ENCODE peak calls at places on chromosomes 13 and 19, in six cellular contexts. S is lower lobe of right lung, Z is osteoblast, X is endodermal cell, A is IMR-90, V is OCI-LY7. O is an unnamed sample. For H3K4me1 and H3K9me3, the result is how much of the 10 kb centered on the place peaks cover.

GRCh38 chr19:17450264-17451075 is 2.0 kb upstream of the TMEM221 start:
- DNase-seq in S (no peak), Z (no peak), X (no peak), A (no peak), V (no peak), O (no peak)

GRCh38 chr19:2549701-2550191 is 73.8 kb downstream of the GADD45B start:
- DNase-seq in S (peak), Z (peak), X (no peak), A (peak), V (no peak), O (peak)

GRCh38 chr19:14149509-14149994 is 13.2 kb upstream of the ASF1B start:
- DNase-seq in S (peak), Z (peak), X (no peak), A (no peak), V (no peak), O (no peak)

GRCh38 chr13:40777957-40778235 is 6.9 kb upstream of the MRPS31 start:
- DNase-seq in S (no peak), Z (no peak), X (no peak), A (no peak), V (no peak), O (no peak)

GRCh38 chr13:32039488-32040013 is 8.0 kb downstream of the FRY start:
- DNase-seq in S (no peak), Z (no peak), X (no peak), A (peak), V (no peak), O (no peak)

GRCh38 chr13:85588359-85588758 is 210.9 kb downstream of the SLITRK6 start:
- DNase-seq in S (no peak), Z (no peak), X (no peak), A (no peak), V (no peak), O (no peak)

GRCh38 chr19:41627966-41628675 is 1.2 kb upstream of the CEACAM4 start:
- DNase-seq in S (no peak), Z (no peak), X (peak), A (no peak), V (no peak), O (no peak)

GRCh38 chr13:51924756-51925544 is 63.2 kb downstream of the CCDC70 start:
- DNase-seq in S (no peak), Z (no peak), X (no peak), A (no peak), V (no peak), O (no peak)

GRCh38 chr13:113015826-113016525 is 47.0 kb downstream of the MCF2L start:
- DNase-seq in S (no peak), Z (no peak), X (no peak), A (no peak), V (no peak), O (no peak)

GRCh38 chr13:28854657-28855056 is 34.5 kb downstream of the MTUS2 start:
- DNase-seq in S (no peak), Z (no peak), X (peak), A (no peak), V (no peak), O (no peak)

GRCh38 chr19:10800488-10800887 is 35.5 kb downstream of the TMED1 start:
- DNase-seq in S (no peak), Z (peak), X (no peak), A (peak), V (no peak), O (no peak)

GRCh38 chr13:114099918-114100445 is 32.4 kb downstream of the RASA3 start:
- DNase-seq in S (peak), Z (peak), X (peak), A (peak), V (peak), O (no peak)

GRCh38 chr13:99218545-99218944 is 17.9 kb downstream of the UBAC2 start:
- DNase-seq in S (no peak), Z (no peak), X (no peak), A (peak), V (no peak), O (no peak)
- H3K4me1 ChIP-seq in S (under half), Z (under half), X (under half), A (under half), V (half or more), O (under half)

GRCh38 chr19:58304748-58305064 is 471 bp upstream of the ERVK3-1 start:
- DNase-seq in S (no peak), Z (no peak), X (no peak), A (no peak), V (no peak), O (no peak)

GRCh38 chr19:58307736-58308135 is 2.6 kb downstream of the ERVK3-1 start:
- DNase-seq in S (no peak), Z (no peak), X (no peak), A (no peak), V (no peak), O (no peak)

GRCh38 chr19:58305932-58306323 is 751 bp downstream of the ERVK3-1 start:
- DNase-seq in S (no peak), Z (no peak), X (no peak), A (no peak), V (no peak), O (no peak)

GRCh38 chr19:58304255-58304654 is 922 bp upstream of the ERVK3-1 start:
- DNase-seq in S (no peak), Z (no peak), X (no peak), A (no peak), V (no peak), O (no peak)

DNA sequence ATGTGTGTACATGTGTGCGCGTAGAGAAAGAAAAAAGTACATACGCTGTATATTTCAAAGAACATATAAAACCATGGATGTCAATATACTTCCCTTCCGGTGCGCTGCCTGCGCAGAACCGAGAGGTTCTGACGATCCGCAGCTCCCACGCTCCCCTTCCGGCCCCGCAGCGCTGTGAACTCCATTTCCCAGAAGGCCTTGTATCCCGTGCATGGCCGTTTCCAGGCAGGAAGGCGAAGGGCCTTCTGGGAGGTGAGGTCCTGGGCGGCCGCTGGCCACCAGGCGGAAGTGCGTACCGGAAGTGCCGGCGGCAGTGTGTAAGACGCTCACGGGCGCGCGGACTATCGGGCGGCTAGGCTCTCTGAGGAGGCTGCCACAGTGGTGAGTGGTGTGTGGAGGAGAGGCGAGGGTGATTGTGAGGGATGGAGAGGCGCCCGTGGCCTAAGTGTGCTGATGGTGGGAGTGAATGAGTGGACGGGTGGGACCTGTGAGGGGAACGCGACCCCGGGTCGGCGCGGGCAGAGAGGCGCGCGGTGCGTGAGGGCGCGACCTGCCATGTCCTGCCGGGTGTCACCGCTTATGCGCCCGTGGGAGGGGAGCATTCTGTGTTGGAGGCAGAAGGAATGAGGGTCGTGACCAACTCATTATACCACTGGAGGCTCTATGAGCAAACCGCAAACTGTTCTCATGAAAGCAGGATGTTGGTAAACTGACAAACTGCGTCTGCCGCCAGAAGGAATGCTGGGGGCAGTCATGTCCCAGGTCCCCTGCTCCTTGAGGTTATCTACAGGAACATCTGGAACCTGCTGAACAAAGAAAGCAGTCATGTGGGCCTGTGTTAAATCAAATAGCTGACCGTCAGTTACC is at the start of gene ERVK3-1:
- DNase-seq in S (peak), Z (peak), X (peak), A (peak), V (peak), O (peak)
- TF ChIP-seq CTCF in S (no peak), Z (no peak), X (peak), A (no peak), V (no peak), O (no peak)

DNA sequence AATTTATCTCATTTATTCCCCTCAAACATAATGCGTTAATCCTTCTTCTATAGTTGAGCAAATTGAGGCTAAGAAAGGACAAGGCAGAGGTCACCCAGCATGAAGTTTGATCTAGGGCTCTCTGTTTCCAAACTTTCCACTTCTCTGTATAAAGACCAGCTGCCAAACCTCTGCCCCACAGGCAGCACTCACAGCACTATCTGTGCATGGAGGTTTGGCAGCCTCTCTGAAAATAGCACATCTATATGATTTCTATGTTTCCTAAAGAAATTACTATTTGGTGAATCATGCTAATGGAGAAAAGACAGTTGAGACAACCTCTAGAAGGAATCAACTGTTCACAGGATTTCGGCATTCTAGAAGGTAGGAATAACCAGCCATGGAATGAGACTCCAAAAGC is 554.5 kb downstream of the IRS2 start:
- DNase-seq in S (no peak), Z (no peak), X (no peak), A (no peak), V (no peak), O (no peak)
- H3K9me3 ChIP-seq in S (under half), Z (under half), X (under half), A (under half), V (under half), O (under half)

GRCh38 chr19:55451522-55452380 is 8.7 kb upstream of the SHISA7 start:
- DNase-seq in S (no peak), Z (no peak), X (peak), A (no peak), V (no peak), O (no peak)

GRCh38 chr19:55453861-55454260 is 7.6 kb downstream of the ISOC2 start:
- DNase-seq in S (no peak), Z (no peak), X (no peak), A (no peak), V (no peak), O (no peak)

GRCh38 chr19:55454787-55455243 is 6.6 kb downstream of the ISOC2 start:
- DNase-seq in S (no peak), Z (peak), X (peak), A (peak), V (peak), O (no peak)

GRCh38 chr19:55451163-55451521 is 8.0 kb upstream of the SHISA7 start:
- DNase-seq in S (no peak), Z (no peak), X (peak), A (no peak), V (no peak), O (no peak)

DNA sequence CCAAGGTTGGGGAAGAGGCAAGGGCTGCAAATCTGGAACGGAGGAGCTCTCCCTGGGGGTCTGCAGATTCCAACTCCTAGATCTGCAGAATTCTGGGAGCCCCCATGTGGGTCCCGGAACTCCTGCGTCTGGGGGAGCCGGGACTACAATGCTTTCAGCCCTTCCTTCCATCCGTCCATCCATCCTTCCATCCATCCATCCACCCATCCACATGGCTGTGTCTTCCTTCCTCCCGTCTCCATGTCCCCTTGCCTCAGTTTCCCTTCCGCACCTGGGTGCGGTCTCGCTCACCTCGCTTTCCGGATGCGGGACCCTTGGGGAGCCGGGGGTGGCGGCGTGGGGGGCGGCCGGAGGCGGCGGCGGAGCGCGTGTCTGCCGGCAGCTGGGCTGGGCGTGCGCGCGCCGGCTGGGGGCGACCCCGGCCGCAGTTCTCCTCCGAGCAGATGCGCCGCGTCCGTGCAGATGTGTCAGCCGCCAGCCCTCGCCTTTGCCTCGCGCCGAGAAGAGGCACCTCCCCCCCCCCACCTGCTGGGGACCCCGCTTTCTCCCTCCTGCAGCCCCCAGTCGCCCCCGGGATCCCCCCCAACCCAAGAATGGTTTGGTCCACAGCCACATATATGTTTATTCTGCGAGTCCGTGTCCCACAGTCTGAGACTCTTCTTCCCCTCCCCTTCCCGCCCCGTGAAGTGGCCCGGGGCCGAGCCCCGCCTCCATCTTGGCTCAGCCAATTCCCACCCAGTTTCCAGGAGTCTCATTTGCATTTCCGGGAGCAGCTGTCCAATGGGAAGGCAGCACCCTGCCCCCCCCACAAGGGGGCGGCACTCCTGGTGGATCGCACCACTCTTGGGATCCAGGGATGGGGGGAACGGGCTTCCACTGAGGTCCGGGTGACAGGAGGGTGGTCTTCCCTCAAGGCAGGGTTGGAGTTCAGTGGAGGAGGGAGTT is 8.8 kb downstream of the ISOC2 start:
- DNase-seq in S (no peak), Z (peak), X (peak), A (peak), V (peak), O (no peak)
- H3K4me1 ChIP-seq in S (under half), Z (under half), X (under half), A (under half), V (under half), O (under half)

DNA sequence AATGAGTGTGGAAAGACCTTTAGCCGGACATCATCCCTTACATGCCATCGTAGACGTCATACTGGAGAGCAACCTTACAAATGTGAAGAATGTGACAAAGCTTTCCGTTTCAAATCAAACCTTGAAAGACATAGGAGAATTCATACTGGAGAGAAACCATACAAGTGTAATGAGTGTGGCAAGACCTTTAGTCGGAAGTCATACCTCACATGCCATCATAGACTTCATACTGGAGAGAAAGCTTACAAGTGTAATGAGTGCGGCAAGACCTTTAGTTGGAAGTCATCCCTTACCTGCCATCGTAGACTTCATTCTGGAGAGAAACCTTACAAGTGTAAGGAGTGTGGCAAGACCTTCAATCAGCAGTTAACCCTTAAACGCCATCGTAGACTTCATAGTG is 11.7 kb upstream of the ZNF813 start:
- DNase-seq in S (no peak), Z (no peak), X (no peak), A (no peak), V (no peak), O (no peak)
- TF ChIP-seq CTCF in S (no peak), Z (no peak), X (no peak), A (no peak), V (no peak), O (no peak)

DNA sequence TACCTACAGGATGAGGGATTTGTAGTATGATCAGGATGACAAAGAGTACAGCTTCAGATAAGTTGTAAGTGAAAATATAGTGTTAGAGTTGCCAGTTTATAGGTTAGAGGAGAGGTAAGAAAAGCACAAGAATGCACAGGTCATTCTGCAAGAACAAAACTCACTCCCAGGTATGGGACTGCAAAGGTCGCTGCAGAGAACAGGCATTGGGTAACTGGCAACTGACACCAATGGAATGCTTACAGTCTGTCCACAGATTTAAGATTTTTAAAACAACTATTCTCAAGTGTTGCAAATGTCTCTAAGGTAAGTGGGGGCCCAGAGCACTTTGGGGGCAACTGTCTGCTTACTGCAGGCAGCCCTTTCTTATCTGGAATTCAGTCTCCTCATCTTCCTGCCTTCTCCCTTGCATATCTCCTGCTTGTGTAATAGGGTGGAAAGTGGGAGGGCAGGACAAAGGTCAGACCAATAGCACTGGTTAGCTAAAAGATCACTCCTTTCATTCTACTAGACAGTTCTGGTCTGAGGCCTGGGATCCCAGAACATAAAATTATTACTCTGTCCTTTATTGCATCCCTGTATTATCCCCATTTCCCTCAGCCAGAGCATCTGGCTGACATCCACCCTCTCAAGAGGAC is 42.3 kb upstream of the ZNF726 start:
- DNase-seq in S (no peak), Z (no peak), X (no peak), A (no peak), V (no peak), O (no peak)
- H3K9me3 ChIP-seq in S (under half), Z (under half), X (under half), A (under half), V (under half), O (under half)

DNA sequence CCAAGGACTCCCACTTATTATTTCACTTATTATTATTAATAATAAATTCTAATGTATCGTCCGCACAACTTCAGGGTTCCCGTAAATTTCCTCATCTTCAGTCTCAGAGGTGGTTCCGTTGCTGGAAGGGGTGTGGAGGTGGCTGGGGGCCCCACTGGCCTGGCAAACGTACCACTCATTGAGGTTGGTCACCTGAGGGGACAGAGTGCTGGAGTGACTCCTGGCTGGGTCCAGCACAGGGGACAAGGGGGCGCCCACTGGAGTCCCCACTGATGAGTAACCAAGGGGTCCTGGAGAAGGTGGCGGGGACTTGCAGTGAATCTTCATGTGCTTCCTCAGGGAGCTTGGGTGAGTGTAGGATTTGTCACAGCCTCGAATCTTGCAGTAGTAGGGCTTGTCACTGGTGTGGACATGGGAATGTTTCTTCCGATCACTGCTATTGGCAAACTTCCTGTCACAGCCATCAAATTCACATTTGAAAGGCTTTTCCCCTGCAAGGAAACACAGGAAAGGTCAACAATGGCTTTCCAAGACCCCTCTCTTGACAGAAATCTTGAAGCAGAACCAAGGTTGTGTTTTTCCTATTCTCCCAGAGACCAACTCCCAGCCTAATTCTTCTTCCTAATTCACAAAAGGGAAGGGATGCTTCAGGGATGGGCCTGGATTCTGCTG is 6.1 kb downstream of the ZIC5 start:
- DNase-seq in S (no peak), Z (no peak), X (no peak), A (no peak), V (no peak), O (peak)
- H3K4me1 ChIP-seq in S (under half), Z (under half), X (under half), A (under half), V (under half), O (under half)

DNA sequence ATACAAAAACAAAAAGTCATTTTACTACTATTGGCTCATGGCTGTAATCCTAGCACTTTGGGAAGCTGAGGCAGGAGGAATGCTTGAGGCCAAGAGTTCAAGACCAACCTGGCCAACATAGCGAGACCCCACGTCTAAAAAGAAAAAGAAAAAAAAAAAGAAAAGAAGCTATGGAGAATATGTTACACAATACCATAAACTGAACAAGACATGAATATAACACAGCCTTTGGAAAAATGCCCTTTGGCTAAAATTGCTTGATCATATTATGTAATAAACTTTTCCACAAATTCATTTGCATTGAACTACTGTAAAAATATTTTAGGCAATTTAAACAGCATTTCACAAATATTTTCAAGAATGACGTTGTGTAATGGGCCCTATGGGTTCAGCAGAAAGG is 3.7 kb upstream of the ZNF415 start:
- DNase-seq in S (no peak), Z (no peak), X (no peak), A (no peak), V (no peak), O (no peak)
- TF ChIP-seq CTCF in S (no peak), Z (no peak), X (no peak), A (no peak), V (no peak), O (no peak)

DNA sequence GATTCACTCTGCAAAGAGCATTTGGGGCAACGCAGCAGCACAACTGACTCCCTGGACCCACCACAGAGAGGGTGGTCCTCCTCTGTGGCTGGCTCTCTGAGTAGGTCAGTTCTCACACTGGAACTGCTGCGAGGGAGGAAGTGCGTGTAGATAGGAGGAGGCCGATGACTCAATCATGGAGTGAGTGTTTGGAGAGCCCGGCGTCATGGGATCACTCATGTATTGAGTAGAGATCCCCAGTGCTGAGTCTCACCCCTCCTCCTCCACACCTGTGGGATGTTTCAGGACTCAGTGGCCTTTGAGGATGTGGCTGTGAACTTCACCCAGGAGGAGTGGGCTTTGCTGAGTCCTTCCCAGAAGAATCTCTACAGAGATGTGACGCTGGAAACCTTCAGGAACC is 8.9 kb downstream of the ZNF101 start:
- DNase-seq in S (no peak), Z (no peak), X (no peak), A (no peak), V (no peak), O (no peak)
- H3K9me3 ChIP-seq in S (under half), Z (under half), X (half or more), A (under half), V (half or more), O (under half)

GRCh38 chr19:34273121-34273845 is 18.9 kb downstream of the GARRE1 start:
- DNase-seq in S (no peak), Z (peak), X (no peak), A (no peak), V (peak), O (no peak)
- H3K4me1 ChIP-seq in S (half or more), Z (half or more), X (under half), A (under half), V (half or more), O (under half)